ENCODE peak calls at places on chromosomes 4 and X, in four cellular contexts. One of them, this sample, is unnamed.

GRCh38 chr4:125719987-125720386 is 405.2 kb downstream of the FAT4 start:
- DNase-seq in tibial nerve: no peak
- DNase-seq in foreskin fibroblast: no peak
- DNase-seq in fibroblast of lung: no peak
- DNase-seq in this sample: no peak

GRCh38 chrX:55742649-55743048 is 25.1 kb downstream of the RRAGB start:
- DNase-seq in tibial nerve: no peak
- DNase-seq in foreskin fibroblast: no peak
- DNase-seq in fibroblast of lung: no peak
- DNase-seq in this sample: no peak

GRCh38 chr4:139575072-139575471 is 19.1 kb upstream of the SETD7 start:
- DNase-seq in tibial nerve: no peak
- DNase-seq in foreskin fibroblast: no peak
- DNase-seq in fibroblast of lung: no peak
- DNase-seq in this sample: no peak

GRCh38 chrX:9677098-9677739 is 88.4 kb downstream of the GPR143 start:
- DNase-seq in tibial nerve: no peak
- DNase-seq in foreskin fibroblast: no peak
- DNase-seq in fibroblast of lung: peak
- DNase-seq in this sample: no peak

GRCh38 chr4:53131562-53131925 is 234.3 kb downstream of the SCFD2 start:
- DNase-seq in tibial nerve: no peak
- DNase-seq in foreskin fibroblast: no peak
- DNase-seq in fibroblast of lung: no peak
- DNase-seq in this sample: no peak

GRCh38 chrX:39759526-39760224 is 338.1 kb downstream of the BCOR start:
- DNase-seq in tibial nerve: peak
- DNase-seq in foreskin fibroblast: peak
- DNase-seq in fibroblast of lung: peak
- DNase-seq in this sample: no peak

GRCh38 chr4:180106122-180106521 is 2137.1 kb upstream of the TENM3 start:
- DNase-seq in tibial nerve: no peak
- DNase-seq in foreskin fibroblast: no peak
- DNase-seq in fibroblast of lung: peak
- DNase-seq in this sample: no peak

GRCh38 chr4:76301775-76302162 is 4.8 kb upstream of the STBD1 start:
- DNase-seq in tibial nerve: no peak
- DNase-seq in foreskin fibroblast: no peak
- DNase-seq in fibroblast of lung: no peak
- DNase-seq in this sample: no peak

GRCh38 chrX:81779701-81780100 is 577.8 kb downstream of the SH3BGRL start:
- DNase-seq in tibial nerve: no peak
- DNase-seq in foreskin fibroblast: no peak
- DNase-seq in fibroblast of lung: no peak
- DNase-seq in this sample: no peak

GRCh38 chr4:54659213-54660144 is 1.7 kb downstream of the KIT start:
- DNase-seq in tibial nerve: no peak
- DNase-seq in foreskin fibroblast: peak
- DNase-seq in fibroblast of lung: peak
- DNase-seq in this sample: no peak
- H3K4me3 ChIP-seq in tibial nerve: peak
- H3K4me3 ChIP-seq in foreskin fibroblast: peak
- H3K4me3 ChIP-seq in fibroblast of lung: peak
- H3K4me3 ChIP-seq in this sample: peak

DNA sequence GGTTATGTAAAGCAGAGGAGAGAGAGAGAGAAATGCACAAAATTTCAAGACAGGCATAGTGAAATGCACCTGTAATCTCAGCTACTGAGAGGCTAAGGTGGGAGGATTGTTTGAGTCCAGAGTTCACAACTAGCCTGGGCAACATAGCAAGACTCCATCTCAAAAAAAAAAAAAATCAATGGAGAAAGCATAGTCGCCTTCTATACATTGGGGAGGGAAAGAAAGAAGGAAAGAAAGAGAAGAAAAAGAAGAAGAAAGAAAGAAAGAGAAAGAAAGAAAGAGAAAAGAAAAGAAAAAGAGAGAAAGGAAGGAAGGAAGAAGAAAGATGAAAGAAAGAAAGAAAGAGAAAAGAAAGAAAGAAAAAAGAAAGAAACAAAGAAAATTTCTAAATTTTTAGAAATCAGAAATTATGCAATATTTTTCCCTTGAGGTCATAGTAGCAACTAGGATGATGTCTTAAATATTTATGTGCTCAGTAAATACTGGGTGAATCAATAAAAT is 53.4 kb downstream of the DKK2 start:
- DNase-seq in tibial nerve: no peak
- DNase-seq in foreskin fibroblast: no peak
- DNase-seq in fibroblast of lung: no peak
- DNase-seq in this sample: no peak
- TF ChIP-seq CTCF in tibial nerve: no peak
- TF ChIP-seq CTCF in foreskin fibroblast: no peak
- TF ChIP-seq CTCF in fibroblast of lung: no peak
- TF ChIP-seq CTCF in this sample: no peak

DNA sequence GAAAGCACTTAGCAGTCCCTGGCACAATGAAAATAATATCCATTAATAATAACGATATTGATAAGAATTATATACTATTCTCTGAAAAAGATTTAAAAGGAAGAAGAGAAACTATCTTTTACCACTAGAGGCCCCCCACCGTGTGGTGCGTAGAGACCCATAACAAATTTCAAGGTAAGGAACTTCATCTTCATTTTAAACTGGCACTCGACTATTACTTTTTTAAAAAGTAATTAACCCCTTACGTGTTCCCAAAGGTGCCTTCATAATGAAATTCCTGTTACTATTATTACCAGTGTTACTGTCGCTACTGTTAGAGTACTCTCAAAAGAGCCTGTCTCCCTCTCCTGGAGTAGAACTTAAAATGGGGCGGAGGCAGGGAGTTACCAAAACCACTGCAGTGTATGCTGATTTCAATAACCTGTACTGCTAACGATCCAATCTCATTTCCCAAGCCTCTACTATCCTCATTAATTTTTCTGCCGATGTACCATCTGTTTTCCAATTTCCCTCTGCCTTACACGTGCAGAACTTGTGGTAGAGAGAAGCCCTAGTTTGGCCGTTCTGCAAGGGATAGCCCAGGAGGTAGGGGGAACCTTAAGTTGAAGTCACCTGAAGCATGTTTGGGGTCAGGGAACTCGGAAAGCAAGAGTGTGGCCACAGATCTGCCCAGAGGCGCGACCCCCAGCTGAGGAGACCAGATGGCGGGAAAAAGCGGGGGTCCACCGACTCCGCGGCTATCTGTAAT is 813 bp upstream of the STK26 start:
- DNase-seq in tibial nerve: no peak
- DNase-seq in foreskin fibroblast: no peak
- DNase-seq in fibroblast of lung: peak
- DNase-seq in this sample: no peak
- H3K4me3 ChIP-seq in tibial nerve: peak
- H3K4me3 ChIP-seq in foreskin fibroblast: peak
- H3K4me3 ChIP-seq in fibroblast of lung: peak
- H3K4me3 ChIP-seq in this sample: no peak

GRCh38 chr4:151922306-151922705 is 161.5 kb upstream of the GATB start:
- DNase-seq in tibial nerve: no peak
- DNase-seq in foreskin fibroblast: no peak
- DNase-seq in fibroblast of lung: no peak
- DNase-seq in this sample: no peak

GRCh38 chr4:151921371-151921770 is 160.6 kb upstream of the GATB start:
- DNase-seq in tibial nerve: no peak
- DNase-seq in foreskin fibroblast: peak
- DNase-seq in fibroblast of lung: no peak
- DNase-seq in this sample: no peak

GRCh38 chr4:151921811-151922210 is 161.0 kb upstream of the GATB start:
- DNase-seq in tibial nerve: no peak
- DNase-seq in foreskin fibroblast: peak
- DNase-seq in fibroblast of lung: no peak
- DNase-seq in this sample: no peak

GRCh38 chr4:151928112-151928511 is 167.3 kb upstream of the GATB start:
- DNase-seq in tibial nerve: no peak
- DNase-seq in foreskin fibroblast: no peak
- DNase-seq in fibroblast of lung: no peak
- DNase-seq in this sample: no peak

GRCh38 chr4:151922811-151923210 is 162.0 kb upstream of the GATB start:
- DNase-seq in tibial nerve: no peak
- DNase-seq in foreskin fibroblast: peak
- DNase-seq in fibroblast of lung: no peak
- DNase-seq in this sample: no peak
- TF ChIP-seq CTCF in tibial nerve: no peak
- TF ChIP-seq CTCF in foreskin fibroblast: no peak
- TF ChIP-seq CTCF in fibroblast of lung: no peak
- TF ChIP-seq CTCF in this sample: no peak

GRCh38 chr4:48343035-48343434 is 1.7 kb downstream of the SLAIN2 start:
- DNase-seq in tibial nerve: no peak
- DNase-seq in foreskin fibroblast: no peak
- DNase-seq in fibroblast of lung: peak
- DNase-seq in this sample: no peak

GRCh38 chr4:48343531-48343930 is 2.2 kb downstream of the SLAIN2 start:
- DNase-seq in tibial nerve: no peak
- DNase-seq in foreskin fibroblast: no peak
- DNase-seq in fibroblast of lung: peak
- DNase-seq in this sample: no peak

GRCh38 chr4:48341776-48342558 is 638 bp downstream of the SLAIN2 start:
- DNase-seq in tibial nerve: no peak
- DNase-seq in foreskin fibroblast: no peak
- DNase-seq in fibroblast of lung: peak
- DNase-seq in this sample: no peak

GRCh38 chr4:48340905-48341775 is at the start of gene SLAIN2:
- DNase-seq in tibial nerve: peak
- DNase-seq in foreskin fibroblast: peak
- DNase-seq in fibroblast of lung: peak
- DNase-seq in this sample: peak

GRCh38 chr4:48342559-48342878 is 1.2 kb downstream of the SLAIN2 start:
- DNase-seq in tibial nerve: no peak
- DNase-seq in foreskin fibroblast: no peak
- DNase-seq in fibroblast of lung: peak
- DNase-seq in this sample: no peak
- H3K4me3 ChIP-seq in tibial nerve: peak
- H3K4me3 ChIP-seq in foreskin fibroblast: peak
- H3K4me3 ChIP-seq in fibroblast of lung: peak
- H3K4me3 ChIP-seq in this sample: peak